ENCODE peak calls at places on chromosomes 3 and 15, in nine cellular contexts. Q is cardiac septum; F is progenitor cell of endocrine pancreas; R is NCI-H146; C is activated T-helper 1 cell treated with anti-CD3 and anti-CD28 coated beads, Interleukin-2, amount 50 U/mL, for 16 hours; X is amygdala; Y is DND-41; L is NCI-H2081; B is left kidney. V is an unnamed sample.

GRCh38 chr3:52310861-52311566 is 5.1 kb upstream of the DNAH1 start:
- DNase-seq in C (no peak), Y (no peak), R (peak), X (no peak), L (no peak), Q (no peak), B (no peak), F (no peak), V (no peak)

GRCh38 chr15:88959445-88959844 is 46.3 kb upstream of the MFGE8 start:
- DNase-seq in F (no peak), Q (no peak), B (no peak), Y (no peak), L (no peak), X (no peak), R (no peak), C (no peak), V (no peak)

GRCh38 chr3:67312205-67312604 is 314.1 kb downstream of the KBTBD8 start:
- DNase-seq in C (no peak), Y (no peak), L (no peak), F (no peak), R (no peak), B (peak), Q (no peak), X (no peak), V (no peak)

GRCh38 chr3:194067949-194068362 is 68.0 kb upstream of the HES1 start:
- DNase-seq in B (no peak), R (no peak), L (no peak), Y (no peak), X (no peak), F (no peak), C (no peak), Q (no peak), V (no peak)

GRCh38 chr15:48392356-48392755 is 61.1 kb downstream of the DUT start:
- DNase-seq in Q (no peak), R (no peak), Y (no peak), F (no peak), C (no peak), L (no peak), B (peak), X (peak), V (no peak)

GRCh38 chr15:101250931-101251829 is 668 bp downstream of the CHSY1 start:
- DNase-seq in Y (peak), Q (no peak), R (peak), L (peak), C (no peak), F (peak), B (peak), X (peak), V (peak)

GRCh38 chr15:88090406-88091085 is 166.0 kb downstream of the NTRK3 start:
- DNase-seq in Y (no peak), R (no peak), B (peak), X (peak), L (no peak), C (no peak), F (no peak), Q (no peak), V (no peak)

GRCh38 chr15:58303236-58303635 is 128.6 kb upstream of the LIPC start:
- DNase-seq in X (no peak), F (no peak), B (no peak), L (no peak), R (no peak), Q (no peak), Y (no peak), C (no peak), V (no peak)

GRCh38 chr3:53772562-53773329 is 73.5 kb downstream of the CHDH start:
- DNase-seq in C (no peak), Q (no peak), B (no peak), L (no peak), R (no peak), X (no peak), Y (no peak), F (no peak), V (peak)

GRCh38 chr15:69735126-69735525 is 282.5 kb downstream of the RPLP1 start:
- DNase-seq in C (no peak), L (no peak), R (no peak), X (no peak), B (peak), Q (peak), Y (no peak), F (no peak), V (no peak)

GRCh38 chr3:147185781-147186180 is 220.6 kb downstream of the ZIC4 start:
- DNase-seq in X (no peak), C (no peak), Y (no peak), Q (no peak), B (no peak), L (no peak), F (no peak), R (no peak), V (no peak)

GRCh38 chr3:72744330-72744729 is 103.9 kb downstream of the SHQ1 start:
- DNase-seq in Y (no peak), X (no peak), Q (no peak), F (no peak), B (no peak), L (no peak), R (peak), C (no peak), V (no peak)

GRCh38 chr15:80596521-80596976 is 98.6 kb upstream of the ABHD17C start:
- DNase-seq in Q (peak), B (no peak), F (no peak), C (no peak), Y (no peak), X (no peak), R (no peak), L (no peak), V (no peak)

GRCh38 chr15:45913451-45913850 is 278.6 kb downstream of the SQOR start:
- DNase-seq in B (no peak), Y (no peak), Q (no peak), F (no peak), C (no peak), L (no peak), X (no peak), R (no peak), V (no peak)

GRCh38 chr15:33985287-33985686 is 17.0 kb downstream of the CHRM5 start:
- DNase-seq in Q (no peak), X (no peak), L (no peak), C (no peak), F (no peak), R (no peak), Y (no peak), B (no peak), V (no peak)

GRCh38 chr15:96560246-96560895 is 229.9 kb downstream of the NR2F2 start:
- DNase-seq in Q (no peak), X (no peak), L (no peak), F (no peak), C (no peak), B (no peak), Y (no peak), R (no peak), V (no peak)

GRCh38 chr3:66812126-66812525 is 186.0 kb upstream of the KBTBD8 start:
- DNase-seq in X (no peak), Y (no peak), B (no peak), F (no peak), C (no peak), Q (no peak), R (no peak), L (no peak), V (no peak)

GRCh38 chr3:46892285-46893145 is 15.0 kb downstream of the PTH1R start:
- DNase-seq in C (no peak), B (peak), Y (no peak), R (peak), L (no peak), F (peak), Q (peak), X (peak), V (peak)

GRCh38 chr3:5194801-5195509 is 7.4 kb downstream of the EDEM1 start:
- DNase-seq in Y (peak), Q (no peak), L (no peak), R (no peak), B (no peak), X (no peak), C (no peak), F (no peak), V (no peak)

GRCh38 chr15:33655488-33655887 is 312.8 kb upstream of the CHRM5 start:
- DNase-seq in R (no peak), B (peak), F (no peak), Y (no peak), C (no peak), X (no peak), L (no peak), Q (no peak), V (no peak)

GRCh38 chr3:124444893-124445292 is 285.4 kb upstream of the UMPS start:
- DNase-seq in Q (no peak), C (no peak), B (no peak), L (no peak), X (no peak), R (no peak), F (no peak), Y (no peak), V (no peak)

GRCh38 chr3:34394978-34395748 is 596.7 kb downstream of the PDCD6IP start:
- DNase-seq in L (no peak), X (no peak), C (no peak), R (no peak), F (no peak), Y (no peak), B (no peak), Q (no peak), V (no peak)

GRCh38 chr3:109973733-109974132 is 636.4 kb upstream of the DPPA4 start:
- DNase-seq in L (no peak), F (no peak), Y (no peak), Q (no peak), X (no peak), C (no peak), R (no peak), B (peak), V (no peak)

GRCh38 chr3:188940213-188940914 is 231.4 kb upstream of the TPRG1 start:
- DNase-seq in L (no peak), Y (no peak), Q (no peak), C (no peak), F (no peak), B (no peak), R (no peak), X (no peak), V (no peak)

GRCh38 chr3:162328649-162329048 is 832.0 kb downstream of the OTOL1 start:
- DNase-seq in L (no peak), F (no peak), X (no peak), Y (no peak), Q (no peak), C (no peak), B (no peak), R (no peak), V (no peak)

GRCh38 chr3:140276698-140277097 is 341.7 kb downstream of the CLSTN2 start:
- DNase-seq in L (no peak), C (no peak), Q (no peak), X (no peak), R (peak), B (peak), F (no peak), Y (no peak), V (no peak)

GRCh38 chr3:16427309-16427965 is 86.1 kb downstream of the RFTN1 start:
- DNase-seq in B (no peak), X (no peak), Q (no peak), F (no peak), L (no peak), Y (no peak), C (no peak), R (no peak), V (no peak)

GRCh38 chr3:61894988-61895935 is 333.9 kb downstream of the PTPRG start:
- DNase-seq in Q (no peak), L (peak), R (peak), B (peak), C (no peak), X (no peak), Y (peak), F (no peak), V (peak)